ENCODE peak calls at places on chromosome 9, in five cellular contexts. D is aorta, Q is fibroblast of lung, C is body of pancreas, Y is HCT116. S is an unnamed sample.

GRCh38 chr9:114281421-114282103 is 41.3 kb upstream of the ORM1 start:
- DNase-seq in D (peak; percentile 18), Q (peak; percentile 82), C (no peak), Y (no peak), S (no peak)

GRCh38 chr9:124478014-124478753 is 27.9 kb downstream of the ADGRD2 start:
- DNase-seq in D (no peak), Q (no peak), C (no peak), Y (no peak), S (no peak)

GRCh38 chr9:120710110-120710981 is 3.9 kb downstream of the MEGF9 start:
- DNase-seq in D (no peak), Q (peak; percentile 76), C (peak; percentile 59), Y (peak; percentile 52), S (peak; percentile 15)

GRCh38 chr9:81082251-81082650 is 607.1 kb downstream of the TLE1 start:
- DNase-seq in D (no peak), Q (peak; percentile 23), C (no peak), Y (no peak), S (no peak)

GRCh38 chr9:107727113-107727780 is 237.7 kb upstream of the KLF4 start:
- DNase-seq in D (no peak), Q (peak; percentile 31), C (no peak), Y (no peak), S (no peak)

GRCh38 chr9:127980056-127980705 is 608 bp downstream of the EEIG1 start:
- DNase-seq in D (no peak), Q (no peak), C (peak; percentile 83), Y (no peak), S (peak; percentile 53)

GRCh38 chr9:135887585-135888050 is 19.7 kb downstream of the CAMSAP1 start:
- DNase-seq in D (peak; percentile 65), Q (no peak), C (no peak), Y (no peak), S (peak; percentile 67)

GRCh38 chr9:75123696-75124095 is 35.4 kb downstream of the OSTF1 start:
- DNase-seq in D (no peak), Q (no peak), C (no peak), Y (no peak), S (no peak)

GRCh38 chr9:24590432-24590831 is 44.7 kb upstream of the IZUMO3 start:
- DNase-seq in D (no peak), Q (no peak), C (no peak), Y (no peak), S (no peak)

GRCh38 chr9:127828262-127829031 is 25.8 kb downstream of the FPGS start:
- DNase-seq in D (peak; percentile 94), Q (peak; percentile 77), C (peak; percentile 85), Y (peak; percentile 41), S (no peak)

GRCh38 chr9:93111371-93112115 is 15.5 kb downstream of the CARD19 start:
- DNase-seq in D (peak; percentile 39), Q (peak; percentile 61), C (no peak), Y (no peak), S (no peak)

GRCh38 chr9:137666950-137667670 is 48.3 kb downstream of the EHMT1 start:
- DNase-seq in D (no peak), Q (no peak), C (no peak), Y (no peak), S (no peak)

GRCh38 chr9:74555015-74555414 is 57.9 kb downstream of the RORB start:
- DNase-seq in D (no peak), Q (no peak), C (peak; percentile 61), Y (no peak), S (no peak)

GRCh38 chr9:129406278-129407225 is 214.3 kb downstream of the C9orf50 start:
- DNase-seq in D (peak; percentile 58), Q (no peak), C (no peak), Y (peak; percentile 73), S (no peak)

GRCh38 chr9:90880669-90881068 is 79.0 kb downstream of the SYK start:
- DNase-seq in D (no peak), Q (no peak), C (no peak), Y (no peak), S (no peak)

GRCh38 chr9:134061688-134062371 is 6.0 kb downstream of the BRD3 start:
- DNase-seq in D (no peak), Q (no peak), C (no peak), Y (no peak), S (no peak)

GRCh38 chr9:128703616-128704355 is 1.5 kb downstream of the PKN3 start:
- DNase-seq in D (no peak), Q (no peak), C (peak; percentile 50), Y (no peak), S (no peak)

GRCh38 chr9:21522348-21522747 is 40.2 kb upstream of the IFNE start:
- DNase-seq in D (no peak), Q (no peak), C (no peak), Y (no peak), S (no peak)

GRCh38 chr9:114417511-114417910 is 29.7 kb upstream of the AKNA start:
- DNase-seq in D (no peak), Q (peak; percentile 56), C (no peak), Y (no peak), S (no peak)

GRCh38 chr9:117945286-117945685 is 241.1 kb downstream of the TLR4 start:
- DNase-seq in D (no peak), Q (no peak), C (no peak), Y (no peak), S (no peak)

GRCh38 chr9:114718801-114719221 is 36.8 kb upstream of the TEX48 start:
- DNase-seq in D (peak; percentile 52), Q (no peak), C (no peak), Y (peak; percentile 88), S (peak; percentile 99)

GRCh38 chr9:130837002-130837511 is 2.0 kb downstream of the ABL1 start:
- DNase-seq in D (no peak), Q (peak; percentile 62), C (no peak), Y (no peak), S (no peak)

GRCh38 chr9:134323741-134324358 is 2.4 kb upstream of the RXRA start:
- DNase-seq in D (peak; percentile 81), Q (no peak), C (peak; percentile 75), Y (peak; percentile 51), S (no peak)

GRCh38 chr9:117917873-117918272 is 213.7 kb downstream of the TLR4 start:
- DNase-seq in D (no peak), Q (no peak), C (no peak), Y (no peak), S (no peak)

GRCh38 chr9:131555841-131556673 is 10.7 kb downstream of the PRRT1B start:
- DNase-seq in D (no peak), Q (no peak), C (no peak), Y (no peak), S (no peak)

GRCh38 chr9:98796364-98797101 is at the start of gene ANKS6:
- DNase-seq in D (peak; percentile 85), Q (peak; percentile 71), C (peak; percentile 90), Y (no peak), S (peak; percentile 71)

GRCh38 chr9:124132671-124133147 is 121.1 kb downstream of the LHX2 start:
- DNase-seq in D (no peak), Q (no peak), C (no peak), Y (no peak), S (no peak)

GRCh38 chr9:105884416-105884815 is 190.1 kb downstream of the TMEM38B start:
- DNase-seq in D (no peak), Q (no peak), C (no peak), Y (no peak), S (no peak)

GRCh38 chr9:134484479-134484878 is 157.1 kb upstream of the COL5A1 start:
- DNase-seq in D (peak; percentile 12), Q (no peak), C (peak; percentile 2), Y (no peak), S (no peak)

GRCh38 chr9:117334101-117334500 is 80.8 kb downstream of the ASTN2 start:
- DNase-seq in D (no peak), Q (no peak), C (no peak), Y (no peak), S (no peak)

GRCh38 chr9:33101104-33101951 is 24.9 kb upstream of the SMU1 start:
- DNase-seq in D (peak; percentile 70), Q (peak; percentile 39), C (peak; percentile 24), Y (no peak), S (no peak)

GRCh38 chr9:33102551-33103210 is 26.2 kb upstream of the SMU1 start:
- DNase-seq in D (no peak), Q (no peak), C (no peak), Y (no peak), S (no peak)

GRCh38 chr9:33097192-33097591 is 20.7 kb upstream of the SMU1 start:
- DNase-seq in D (no peak), Q (no peak), C (no peak), Y (no peak), S (no peak)

GRCh38 chr9:33103381-33104110 is 27.1 kb upstream of the SMU1 start:
- DNase-seq in D (no peak), Q (peak; percentile 87), C (no peak), Y (no peak), S (no peak)

GRCh38 chr9:33099754-33100153 is 23.3 kb upstream of the SMU1 start:
- DNase-seq in D (no peak), Q (no peak), C (no peak), Y (no peak), S (no peak)
- H3K36me3 ChIP-seq in D (no peaks in the 10 kb centered on the region), Q (no peaks in the 10 kb centered on the region), C (no peaks in the 10 kb centered on the region), Y (no peaks in the 10 kb centered on the region), S (no peaks in the 10 kb centered on the region)

GRCh38 chr9:110083866-110084265 is 124.1 kb downstream of the C9orf152 start:
- DNase-seq in D (no peak), Q (no peak), C (no peak), Y (no peak), S (no peak)
- H3K4me1 ChIP-seq in D (peaks cover 12% of the 10 kb centered on the region), Q (peaks cover 19% of the 10 kb centered on the region), C (no peaks in the 10 kb centered on the region), Y (peaks cover 17% of the 10 kb centered on the region), S (peaks cover 13% of the 10 kb centered on the region)

GRCh38 chr9:96514825-96515218 is 64.9 kb downstream of the HABP4 start:
- DNase-seq in D (no peak), Q (no peak), C (no peak), Y (no peak), S (no peak)
- H3K27ac ChIP-seq in D (peak overlapping the region; percentile 46), Q (peak overlapping the region; percentile 84), C (no peak overlapping the region), Y (no peak overlapping the region), S (no peak overlapping the region)

DNA sequence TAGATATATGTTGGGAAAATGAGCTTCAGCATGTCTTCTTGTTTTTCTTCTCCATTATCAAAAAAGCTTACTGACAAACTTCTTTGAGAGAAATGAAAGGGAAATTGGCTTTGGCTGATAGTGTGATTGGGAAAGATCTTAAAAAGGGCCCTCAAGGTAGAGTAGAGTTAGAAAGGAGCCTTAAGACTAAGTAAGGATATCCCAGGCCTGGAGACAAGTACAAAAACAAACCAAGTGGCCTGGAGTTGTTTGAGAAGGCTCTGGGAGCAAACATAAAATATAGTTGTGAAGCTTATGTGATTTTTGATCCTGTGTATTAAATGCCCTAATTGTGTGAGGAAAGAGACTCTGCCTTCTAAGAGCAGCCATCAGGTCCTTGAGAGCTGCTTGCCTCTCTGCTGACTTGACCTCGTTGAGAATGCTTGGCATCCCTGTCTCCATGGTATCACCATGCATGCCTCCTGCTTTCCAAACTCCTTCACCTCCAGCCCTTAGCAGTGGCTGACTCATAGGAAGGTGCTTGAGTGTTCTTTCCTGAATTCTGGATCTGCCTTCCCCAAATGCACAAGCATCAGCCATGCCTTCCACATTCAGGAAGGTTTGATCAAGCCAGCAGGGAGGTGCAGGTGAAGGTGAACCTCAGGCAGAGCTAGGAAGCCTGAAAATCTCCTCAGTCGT is 78.9 kb downstream of the SMARCA2 start:
- DNase-seq in D (peak; percentile 48), Q (no peak), C (no peak), Y (no peak), S (no peak)
- H3K36me3 ChIP-seq in D (peaks cover 2% of the 10 kb centered on the region), Q (peaks cover 1% of the 10 kb centered on the region), C (peaks cover 5% of the 10 kb centered on the region), Y (no peaks in the 10 kb centered on the region), S (peaks cover 87% of the 10 kb centered on the region)